ENCODE peak calls at places on chromosomes 6 and 20, in seven cellular contexts. V is PC-9, E is stomach, F is PC-3, M is lung, G is AG04450, L is heart right ventricle. Q is an unnamed sample.

GRCh38 chr6:14645221-14645620 is 527.6 kb downstream of the CD83 start:
- DNase-seq in G (no peak), E (no peak), M (no peak), F (no peak), V (no peak), L (no peak), Q (peak; percentile 90)

GRCh38 chr20:33211817-33212424 is 5.2 kb upstream of the BPIFA3 start:
- DNase-seq in E (peak; percentile 82), F (peak; percentile 69), V (peak; percentile 74), M (peak; percentile 71), G (no peak), L (no peak), Q (no peak)

GRCh38 chr6:149212892-149213786 is 104.4 kb upstream of the TAB2 start:
- DNase-seq in V (no peak), F (no peak), L (no peak), E (no peak), G (no peak), M (no peak), Q (no peak)

GRCh38 chr6:37882724-37883413 is 63.3 kb downstream of the ZFAND3 start:
- DNase-seq in F (peak; percentile 31), L (no peak), E (no peak), M (no peak), V (no peak), G (peak; percentile 62), Q (no peak)

GRCh38 chr6:7974932-7975763 is 64.6 kb upstream of the TXNDC5 start:
- DNase-seq in V (peak; percentile 94), E (peak; percentile 73), G (peak; percentile 42), L (peak; percentile 75), M (peak; percentile 75), F (peak; percentile 98), Q (no peak)

GRCh38 chr6:112298816-112299281 is 44.5 kb upstream of the LAMA4 start:
- DNase-seq in L (no peak), E (no peak), M (no peak), F (peak; percentile 86), G (peak; percentile 45), V (peak; percentile 100), Q (no peak)

GRCh38 chr6:17477356-17477755 is 84.0 kb downstream of the CAP2 start:
- DNase-seq in M (no peak), E (no peak), G (no peak), F (no peak), V (no peak), L (no peak), Q (no peak)

GRCh38 chr6:110528051-110528929 is 51.9 kb upstream of the SLC22A16 start:
- DNase-seq in F (peak; percentile 95), E (peak; percentile 54), V (peak; percentile 96), G (no peak), M (no peak), L (no peak), Q (no peak)

GRCh38 chr20:58433759-58434158 is 44.7 kb downstream of the VAPB start:
- DNase-seq in M (no peak), V (no peak), F (peak; percentile 60), L (no peak), E (no peak), G (peak; percentile 72), Q (no peak)

GRCh38 chr6:143055213-143055612 is 5.5 kb upstream of the AIG1 start:
- DNase-seq in E (no peak), M (no peak), G (no peak), L (no peak), V (no peak), F (no peak), Q (no peak)

GRCh38 chr20:33651562-33652048 is 10.5 kb upstream of the C20orf144 start:
- DNase-seq in G (no peak), L (no peak), F (no peak), E (no peak), M (no peak), V (no peak), Q (no peak)

GRCh38 chr20:47120346-47120745 is 225.7 kb downstream of the EYA2 start:
- DNase-seq in L (no peak), M (no peak), E (no peak), V (no peak), F (no peak), G (no peak), Q (no peak)

GRCh38 chr20:38165966-38166706 is 1.1 kb upstream of the TGM2 start:
- DNase-seq in F (no peak), G (no peak), M (no peak), L (no peak), E (no peak), V (no peak), Q (no peak)

GRCh38 chr6:159746759-159747158 is 15.1 kb upstream of the ACAT2 start:
- DNase-seq in E (no peak), L (no peak), F (no peak), M (no peak), V (no peak), G (no peak), Q (no peak)
- H3K4me3 ChIP-seq in E (no peak overlapping the region), L (no peak overlapping the region), F (no peak overlapping the region), M (no peak overlapping the region), V (no peak overlapping the region), G (no peak overlapping the region), Q (no peak overlapping the region)

DNA sequence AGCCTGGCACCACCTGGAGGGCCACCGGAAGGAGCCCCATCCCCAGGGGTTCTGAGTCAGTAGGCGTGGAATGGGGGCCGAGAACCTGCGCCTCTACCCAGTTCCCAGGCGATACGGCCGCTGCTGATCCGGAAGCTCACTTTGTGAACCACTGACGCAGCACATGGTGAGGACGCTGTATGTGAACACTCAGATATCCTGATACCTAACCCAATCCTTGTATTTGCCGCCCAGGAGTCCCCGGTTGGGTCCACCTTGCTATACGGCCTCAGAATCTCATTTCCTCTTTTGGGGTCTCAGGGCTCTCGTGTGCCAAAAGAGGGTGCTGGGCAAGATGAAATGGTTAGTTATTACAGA is 649 bp upstream of the RAB5IF start:
- DNase-seq in L (peak; percentile 28), F (no peak), G (no peak), E (peak; percentile 41), M (no peak), V (peak; percentile 82), Q (no peak)
- H3K4me3 ChIP-seq in L (peak overlapping the region; percentile 97), F (peak overlapping the region; percentile 96), G (peak overlapping the region; percentile 37), E (peak overlapping the region; percentile 94), M (no peak overlapping the region), V (peak overlapping the region; percentile 53), Q (peak overlapping the region; percentile 94)

GRCh38 chr6:42366999-42367352 is 84.8 kb downstream of the TRERF1 start:
- DNase-seq in F (no peak), L (no peak), V (no peak), M (no peak), E (no peak), G (no peak), Q (no peak)

GRCh38 chr6:42367353-42368011 is 84.2 kb downstream of the TRERF1 start:
- DNase-seq in M (peak; percentile 32), G (no peak), F (no peak), V (no peak), L (no peak), E (no peak), Q (no peak)

GRCh38 chr6:42366011-42366705 is 85.6 kb downstream of the TRERF1 start:
- DNase-seq in L (no peak), V (no peak), M (no peak), F (no peak), G (no peak), E (no peak), Q (no peak)

GRCh38 chr6:42369568-42369967 is 82.2 kb downstream of the TRERF1 start:
- DNase-seq in F (peak; percentile 66), M (no peak), V (peak; percentile 74), L (no peak), G (no peak), E (peak; percentile 59), Q (no peak)

DNA sequence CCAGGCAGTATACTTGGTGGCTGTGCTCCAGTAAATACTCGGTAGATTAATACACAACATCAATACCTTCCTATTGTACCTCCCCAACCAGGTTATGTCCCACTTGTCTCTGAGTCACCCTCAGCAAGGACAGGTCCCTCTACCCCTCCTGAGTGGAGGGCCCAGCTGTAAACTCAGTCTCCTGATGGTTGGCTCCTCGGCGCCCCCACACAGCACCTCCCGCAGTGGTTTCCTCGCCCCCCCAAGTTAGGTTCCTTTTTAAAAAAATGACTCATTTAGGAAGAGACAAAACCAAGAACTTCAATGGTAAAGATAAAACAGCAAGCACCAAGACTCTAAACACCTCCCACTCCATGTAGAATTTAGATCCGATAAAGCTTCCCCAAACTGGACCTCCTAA is 83.6 kb downstream of the TRERF1 start:
- DNase-seq in V (no peak), G (no peak), F (no peak), L (no peak), E (no peak), M (no peak), Q (no peak)
- H3K4me3 ChIP-seq in V (no peak overlapping the region), G (no peak overlapping the region), F (no peak overlapping the region), L (no peak overlapping the region), E (peak overlapping the region; percentile 21), M (no peak overlapping the region), Q (no peak overlapping the region)

DNA sequence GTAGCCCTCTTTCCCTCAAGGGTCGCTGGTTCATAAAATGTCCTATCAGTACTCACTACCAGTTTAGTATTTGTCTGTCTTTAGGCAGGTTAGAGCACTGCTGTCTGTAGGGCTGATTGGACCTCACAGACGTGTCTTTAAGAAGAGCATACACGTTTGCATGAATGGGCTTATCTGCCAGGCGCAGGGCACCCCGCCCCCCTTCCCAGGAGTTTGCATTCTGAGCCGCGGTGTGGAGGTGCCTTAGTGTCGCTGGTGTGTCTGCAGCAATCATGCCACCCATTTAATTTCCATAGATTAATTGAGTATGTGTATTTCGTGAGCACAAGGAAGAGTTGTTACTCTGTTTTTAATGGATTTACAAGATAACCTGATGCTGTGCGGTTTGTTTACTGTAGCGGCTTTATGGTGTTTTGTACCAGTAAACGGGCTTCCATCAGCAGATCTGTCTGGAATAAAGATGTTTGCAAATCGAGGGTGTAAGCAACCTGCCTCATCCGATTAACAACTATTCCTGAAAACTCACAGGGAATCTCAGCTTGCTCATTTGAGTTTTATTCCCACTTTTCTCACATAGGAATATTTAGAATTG is 107.7 kb downstream of the ZDHHC14 start:
- DNase-seq in M (no peak), G (no peak), L (no peak), V (no peak), F (peak; percentile 3), E (no peak), Q (no peak)
- H3K4me3 ChIP-seq in M (no peak overlapping the region), G (no peak overlapping the region), L (no peak overlapping the region), V (no peak overlapping the region), F (peak overlapping the region; percentile 64), E (no peak overlapping the region), Q (no peak overlapping the region)

GRCh38 chr6:158322724-158323560 is 10.7 kb downstream of the TULP4 start:
- DNase-seq in L (no peak), M (no peak), F (peak; percentile 82), G (no peak), V (peak; percentile 81), E (no peak), Q (no peak)
- H3K4me3 ChIP-seq in L (no peak overlapping the region), M (no peak overlapping the region), F (no peak overlapping the region), G (no peak overlapping the region), V (no peak overlapping the region), E (no peak overlapping the region), Q (no peak overlapping the region)

GRCh38 chr6:25165817-25166216 is 113.4 kb upstream of the CARMIL1 start:
- DNase-seq in E (no peak), V (no peak), G (no peak), L (no peak), M (no peak), F (no peak), Q (no peak)
- H3K4me3 ChIP-seq in E (no peak overlapping the region), V (no peak overlapping the region), G (no peak overlapping the region), L (no peak overlapping the region), M (peak overlapping the region; percentile 47), F (no peak overlapping the region), Q (no peak overlapping the region)